ENCODE peak calls at places on chromosome 11, in five cellular contexts. M is H1, F is HepG2, A is K562, N is GM12878. P is an unnamed sample.

GRCh38 chr11:33534575-33534974 is 166.1 kb downstream of the C11orf91 start:
- DNase-seq in M (no peak), F (no peak), A (no peak), N (no peak), P (no peak)

GRCh38 chr11:114202011-114202609 is 94.1 kb upstream of the NNMT start:
- DNase-seq in M (no peak), F (no peak), A (peak; percentile 48), N (no peak), P (no peak)

GRCh38 chr11:128568166-128568778 is 19.1 kb downstream of the ETS1 start:
- DNase-seq in M (no peak), F (no peak), A (no peak), N (no peak), P (no peak)

GRCh38 chr11:1208361-1209261 is 14.3 kb upstream of the MUC5B start:
- DNase-seq in M (peak; percentile 4), F (no peak), A (no peak), N (no peak), P (peak; percentile 9)

GRCh38 chr11:75244052-75244814 is 3.7 kb downstream of the TPBGL start:
- DNase-seq in M (no peak), F (no peak), A (no peak), N (no peak), P (peak; percentile 2)

GRCh38 chr11:7977251-7977917 is 9.8 kb upstream of the EIF3F start:
- DNase-seq in M (no peak), F (no peak), A (no peak), N (no peak), P (no peak)

GRCh38 chr11:123197711-123198110 is 2.7 kb upstream of the CLMP start:
- DNase-seq in M (no peak), F (no peak), A (no peak), N (no peak), P (no peak)

GRCh38 chr11:32052218-32052617 is 38.7 kb upstream of the RCN1 start:
- DNase-seq in M (peak; percentile 73), F (peak; percentile 18), A (peak; percentile 64), N (no peak), P (peak; percentile 43)

GRCh38 chr11:122727101-122727929 is 71.8 kb downstream of the UBASH3B start:
- DNase-seq in M (no peak), F (no peak), A (no peak), N (no peak), P (peak; percentile 30)

GRCh38 chr11:31361743-31362142 is 7.8 kb downstream of the DCDC1 start:
- DNase-seq in M (no peak), F (no peak), A (no peak), N (no peak), P (no peak)

GRCh38 chr11:45444796-45445195 is 158.7 kb upstream of the SYT13 start:
- DNase-seq in M (no peak), F (no peak), A (no peak), N (no peak), P (no peak)

GRCh38 chr11:126109941-126110731 is 47.5 kb upstream of the CDON start:
- DNase-seq in M (no peak), F (no peak), A (no peak), N (no peak), P (no peak)

GRCh38 chr11:130528301-130528651 is 79.8 kb downstream of the ADAMTS15 start:
- DNase-seq in M (no peak), F (no peak), A (no peak), N (no peak), P (no peak)
- TF ChIP-seq JUND in M (no peak), F (no peak), A (no peak), N (no peak), P (no peak)

GRCh38 chr11:64638017-64638664 is 47.1 kb downstream of the SLC22A12 start:
- DNase-seq in M (peak; percentile 75), F (no peak), A (peak; percentile 71), N (no peak), P (peak; percentile 95)
- H3K27me3 ChIP-seq in M (peaks cover 62% of the 10 kb centered on the region), F (peaks cover 7% of the 10 kb centered on the region), A (peaks cover 69% of the 10 kb centered on the region), N (peaks cover 7% of the 10 kb centered on the region), P (peaks cover 61% of the 10 kb centered on the region)

DNA sequence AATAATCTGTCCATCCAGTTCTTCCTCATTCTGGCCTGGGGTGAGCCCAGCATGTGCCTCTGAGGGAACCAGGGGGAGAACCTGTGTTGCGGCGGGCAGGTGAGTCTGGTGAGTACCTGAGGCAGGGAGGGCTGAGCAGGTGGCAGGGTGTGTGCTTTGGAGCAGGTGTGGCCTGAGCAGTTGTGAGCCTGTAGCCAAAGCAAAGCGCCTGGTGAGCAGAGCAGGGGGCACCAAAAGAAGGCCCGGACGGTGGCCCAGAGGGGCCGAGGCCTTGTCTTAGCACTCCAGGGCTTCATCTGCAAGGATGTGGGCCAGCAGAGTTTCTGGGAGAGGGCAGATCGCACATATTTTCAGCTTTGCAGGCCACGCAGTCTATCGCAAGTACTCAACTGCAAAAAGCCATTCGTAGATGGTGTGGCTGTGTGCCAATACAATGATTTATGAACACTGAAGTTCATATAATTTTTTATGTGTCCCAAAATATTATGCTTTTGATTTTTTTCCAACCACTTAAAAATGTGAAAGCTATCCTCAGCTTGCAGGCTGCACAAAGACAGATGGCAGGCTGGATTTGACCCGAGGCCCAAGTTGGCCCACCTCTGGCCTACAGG is 8.7 kb downstream of the GLB1L2 start:
- DNase-seq in M (no peak), F (no peak), A (no peak), N (no peak), P (no peak)
- TF ChIP-seq CHD2 in M (no peak), F (no peak), A (no peak), N (no peak), P (no peak)

DNA sequence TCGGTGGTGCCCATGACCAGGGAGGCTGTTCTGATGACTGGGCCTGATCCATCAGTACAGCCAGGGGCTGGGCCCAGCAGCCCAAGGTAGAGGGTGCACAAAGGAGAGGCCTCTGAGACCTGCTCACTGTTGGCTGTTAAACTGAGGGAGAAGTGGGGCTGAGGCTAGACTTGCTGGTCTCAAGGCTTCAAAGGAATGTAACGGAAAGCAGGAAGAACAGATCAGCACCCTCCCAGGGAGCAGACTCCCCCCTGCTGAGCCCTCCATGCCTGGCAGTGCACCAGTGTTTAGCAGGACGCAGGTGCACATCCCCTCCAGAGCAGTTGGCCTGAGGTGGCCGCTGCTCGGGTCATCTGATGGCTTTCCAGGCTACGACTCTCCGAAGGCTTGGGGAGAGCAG is 255.6 kb upstream of the NARS2 start:
- DNase-seq in M (no peak), F (no peak), A (no peak), N (no peak), P (no peak)
- TF ChIP-seq JUND in M (no peak), F (no peak), A (no peak), N (no peak), P (no peak)

DNA sequence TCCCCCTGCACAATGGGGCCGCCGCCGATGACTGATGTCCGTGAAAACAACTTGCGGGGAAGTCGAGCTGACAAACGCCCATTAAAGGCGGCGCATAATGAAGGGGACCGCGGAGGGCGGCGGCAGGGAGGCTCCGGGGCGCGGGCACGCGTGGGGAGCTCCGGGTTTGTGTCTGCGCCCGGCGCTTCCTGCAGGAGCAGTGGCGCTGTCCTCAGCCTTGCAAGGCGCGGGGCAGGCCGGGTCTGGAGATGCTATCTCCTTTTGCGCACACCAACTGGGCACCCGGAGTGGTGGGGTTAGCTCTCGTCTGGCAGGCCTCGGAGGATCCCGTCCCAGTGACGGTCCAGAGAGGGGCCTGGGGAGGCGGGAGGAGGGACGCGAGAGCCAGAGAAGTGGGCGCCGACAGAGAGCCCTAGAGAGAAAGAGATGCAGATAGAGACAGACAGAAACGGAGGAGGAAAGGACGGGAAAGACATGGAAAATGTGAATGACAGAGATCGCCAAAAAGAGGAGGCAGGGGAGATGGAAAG is 390 bp upstream of the FGF3 start:
- DNase-seq in M (peak; percentile 60), F (no peak), A (no peak), N (no peak), P (peak; percentile 81)
- H3K27me3 ChIP-seq in M (peaks cover 79% of the 10 kb centered on the region), F (peaks cover 18% of the 10 kb centered on the region), A (peaks cover 78% of the 10 kb centered on the region), N (peaks cover 8% of the 10 kb centered on the region), P (peaks cover 61% of the 10 kb centered on the region)

GRCh38 chr11:101126551-101127347 is 2.9 kb downstream of the PGR start:
- DNase-seq in M (peak; percentile 47), F (no peak), A (peak; percentile 20), N (no peak), P (no peak)

GRCh38 chr11:101128571-101129202 is 926 bp downstream of the PGR start:
- DNase-seq in M (peak; percentile 76), F (no peak), A (peak; percentile 30), N (no peak), P (peak; percentile 13)

GRCh38 chr11:101127348-101127698 is 2.3 kb downstream of the PGR start:
- DNase-seq in M (peak; percentile 76), F (no peak), A (peak; percentile 31), N (no peak), P (no peak)

GRCh38 chr11:101129203-101129943 is at the start of gene PGR:
- DNase-seq in M (peak; percentile 55), F (no peak), A (peak; percentile 35), N (no peak), P (peak; percentile 15)

DNA sequence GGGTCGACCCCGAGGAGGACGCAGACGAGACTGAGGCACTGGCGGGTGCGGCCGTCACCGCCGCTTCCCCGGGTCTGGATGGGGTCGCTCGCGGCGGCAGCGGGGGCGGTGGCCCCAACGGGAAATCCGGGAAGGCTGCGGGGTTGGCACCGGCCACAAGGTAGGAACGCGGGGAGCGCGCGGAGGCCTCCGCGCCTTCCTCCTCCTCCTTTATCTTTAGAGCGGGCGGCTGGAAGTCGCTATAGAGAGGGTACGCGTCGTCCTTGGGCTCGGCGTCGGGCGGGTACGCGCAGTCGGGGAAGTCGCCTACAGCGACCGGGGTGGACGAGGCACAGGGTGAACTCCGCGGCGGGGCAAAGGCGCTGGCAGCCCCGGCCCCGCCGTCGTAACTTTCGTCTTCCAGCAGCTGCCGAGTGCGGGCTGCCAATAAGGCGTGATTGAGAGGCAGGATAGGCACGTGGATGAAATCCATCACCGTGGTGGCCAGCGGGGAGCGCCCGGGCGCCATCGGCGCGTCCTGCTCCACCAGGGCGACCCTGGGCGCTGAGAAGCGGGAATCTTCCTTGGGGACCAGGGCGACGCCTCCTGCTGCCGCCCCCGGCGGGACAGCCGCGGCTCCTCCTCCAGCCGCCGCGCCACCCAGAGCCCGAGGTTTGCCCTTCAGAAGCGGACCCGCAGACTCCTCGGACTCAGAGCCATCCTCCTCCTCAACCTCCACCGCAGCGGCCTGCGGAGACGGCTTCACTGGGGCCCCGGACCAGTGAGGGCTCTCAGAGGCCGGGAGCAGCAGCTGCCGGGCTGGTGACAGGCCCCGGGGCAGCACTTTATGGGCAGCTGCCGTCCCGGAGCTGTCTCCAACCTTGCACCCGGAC is 1.7 kb downstream of the PGR start:
- DNase-seq in M (peak; percentile 77), F (no peak), A (peak; percentile 35), N (no peak), P (peak; percentile 28)
- TF ChIP-seq CHD2 in M (no peak), F (no peak), A (no peak), N (no peak), P (no peak)

GRCh38 chr11:119990306-119991021 is 147.4 kb downstream of the TRIM29 start:
- DNase-seq in M (no peak), F (no peak), A (no peak), N (no peak), P (no peak)
- TF ChIP-seq JUND in M (no peak), F (no peak), A (no peak), N (no peak), P (no peak)